ENCODE peak calls at places on chromosomes 5 and 9, in four cellular contexts. One of them, this sample, is unnamed.

GRCh38 chr9:99361827-99362226 is 139.7 kb downstream of the SEC61B start:
- DNase-seq in WTC11: peak
- DNase-seq in K562: no peak
- DNase-seq in HepG2: no peak
- DNase-seq in this sample: no peak

GRCh38 chr9:92764381-92764987 is at the start of gene BICD2:
- DNase-seq in WTC11: no peak
- DNase-seq in HepG2: no peak
- DNase-seq in K562: no peak
- DNase-seq in this sample: no peak

GRCh38 chr5:58060971-58061370 is 398.9 kb downstream of the PLK2 start:
- DNase-seq in HepG2: no peak
- DNase-seq in WTC11: no peak
- DNase-seq in K562: no peak
- DNase-seq in this sample: no peak

GRCh38 chr9:119283118-119283794 is 86.0 kb downstream of the BRINP1 start:
- DNase-seq in K562: no peak
- DNase-seq in WTC11: peak
- DNase-seq in HepG2: no peak
- DNase-seq in this sample: no peak

GRCh38 chr5:79973511-79973910 is 17.6 kb downstream of the MTX3 start:
- DNase-seq in WTC11: no peak
- DNase-seq in K562: no peak
- DNase-seq in HepG2: no peak
- DNase-seq in this sample: no peak

GRCh38 chr9:34085581-34086500 is 37.2 kb upstream of the UBAP2 start:
- DNase-seq in WTC11: no peak
- DNase-seq in K562: no peak
- DNase-seq in HepG2: no peak
- DNase-seq in this sample: no peak

GRCh38 chr5:99032234-99033013 is 103.6 kb upstream of the CHD1 start:
- DNase-seq in K562: peak
- DNase-seq in HepG2: peak
- DNase-seq in WTC11: peak
- DNase-seq in this sample: peak

GRCh38 chr9:114002986-114003740 is 74.9 kb downstream of the AMBP start:
- DNase-seq in HepG2: no peak
- DNase-seq in WTC11: peak
- DNase-seq in K562: no peak
- DNase-seq in this sample: no peak

DNA sequence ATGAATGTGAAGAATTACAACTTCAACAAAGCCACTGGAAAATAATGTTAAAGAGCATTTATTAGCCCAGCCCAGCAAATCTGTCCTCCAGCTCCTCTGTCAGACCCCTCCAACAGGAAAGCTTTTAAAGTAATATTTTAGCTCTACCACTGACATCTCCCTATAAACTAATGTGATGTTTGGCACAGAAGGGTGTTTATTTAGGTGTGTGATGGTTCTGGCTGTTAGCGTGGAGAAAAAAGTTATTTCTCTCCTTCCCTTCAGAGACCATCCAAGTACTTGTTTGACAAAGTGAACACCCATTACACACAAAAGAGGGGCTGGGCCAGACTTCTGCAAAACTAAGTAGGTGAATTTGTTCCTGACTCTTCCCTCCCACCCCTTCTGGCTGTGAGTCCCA is 111.9 kb upstream of the TARS1 start:
- DNase-seq in HepG2: no peak
- DNase-seq in WTC11: no peak
- DNase-seq in K562: no peak
- DNase-seq in this sample: no peak
- TF ChIP-seq HMGXB4 in HepG2: no peak
- TF ChIP-seq HMGXB4 in WTC11: no peak
- TF ChIP-seq HMGXB4 in K562: no peak
- TF ChIP-seq HMGXB4 in this sample: no peak

GRCh38 chr5:174799146-174799545 is 74.8 kb downstream of the MSX2 start:
- DNase-seq in WTC11: no peak
- DNase-seq in K562: no peak
- DNase-seq in HepG2: no peak
- DNase-seq in this sample: no peak
- TF ChIP-seq HMGXB4 in WTC11: no peak
- TF ChIP-seq HMGXB4 in K562: no peak
- TF ChIP-seq HMGXB4 in HepG2: no peak
- TF ChIP-seq HMGXB4 in this sample: no peak

GRCh38 chr5:112317866-112318265 is 101.2 kb downstream of the EPB41L4A start:
- DNase-seq in WTC11: no peak
- DNase-seq in K562: no peak
- DNase-seq in HepG2: no peak
- DNase-seq in this sample: no peak

GRCh38 chr5:112318346-112318745 is 100.7 kb downstream of the EPB41L4A start:
- DNase-seq in WTC11: no peak
- DNase-seq in K562: no peak
- DNase-seq in HepG2: no peak
- DNase-seq in this sample: no peak

GRCh38 chr5:112312810-112313209 is 106.3 kb downstream of the EPB41L4A start:
- DNase-seq in HepG2: no peak
- DNase-seq in WTC11: no peak
- DNase-seq in K562: no peak
- DNase-seq in this sample: peak

GRCh38 chr5:112316731-112317130 is 102.3 kb downstream of the EPB41L4A start:
- DNase-seq in WTC11: no peak
- DNase-seq in K562: no peak
- DNase-seq in HepG2: no peak
- DNase-seq in this sample: no peak

DNA sequence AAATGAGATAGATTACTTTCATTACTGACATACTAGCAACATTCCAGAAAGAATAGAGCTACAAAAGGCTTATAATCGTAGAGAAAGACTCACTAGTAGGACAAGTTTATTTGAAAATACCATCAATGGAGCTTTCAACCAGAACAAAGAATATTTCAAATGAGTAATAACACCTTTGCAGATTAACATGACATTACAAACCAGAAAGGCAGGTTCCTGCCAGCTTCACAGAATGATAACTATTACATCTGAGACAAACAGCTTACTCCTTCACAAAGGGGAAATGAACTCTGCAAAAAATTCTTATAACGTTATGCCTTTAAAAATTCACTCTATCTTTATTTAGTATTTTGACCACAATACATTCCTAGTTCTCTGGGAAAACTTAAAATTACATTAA is 103.1 kb downstream of the EPB41L4A start:
- DNase-seq in WTC11: no peak
- DNase-seq in HepG2: no peak
- DNase-seq in K562: no peak
- DNase-seq in this sample: no peak
- TF ChIP-seq HMGXB4 in WTC11: no peak
- TF ChIP-seq HMGXB4 in HepG2: no peak
- TF ChIP-seq HMGXB4 in K562: no peak
- TF ChIP-seq HMGXB4 in this sample: no peak

DNA sequence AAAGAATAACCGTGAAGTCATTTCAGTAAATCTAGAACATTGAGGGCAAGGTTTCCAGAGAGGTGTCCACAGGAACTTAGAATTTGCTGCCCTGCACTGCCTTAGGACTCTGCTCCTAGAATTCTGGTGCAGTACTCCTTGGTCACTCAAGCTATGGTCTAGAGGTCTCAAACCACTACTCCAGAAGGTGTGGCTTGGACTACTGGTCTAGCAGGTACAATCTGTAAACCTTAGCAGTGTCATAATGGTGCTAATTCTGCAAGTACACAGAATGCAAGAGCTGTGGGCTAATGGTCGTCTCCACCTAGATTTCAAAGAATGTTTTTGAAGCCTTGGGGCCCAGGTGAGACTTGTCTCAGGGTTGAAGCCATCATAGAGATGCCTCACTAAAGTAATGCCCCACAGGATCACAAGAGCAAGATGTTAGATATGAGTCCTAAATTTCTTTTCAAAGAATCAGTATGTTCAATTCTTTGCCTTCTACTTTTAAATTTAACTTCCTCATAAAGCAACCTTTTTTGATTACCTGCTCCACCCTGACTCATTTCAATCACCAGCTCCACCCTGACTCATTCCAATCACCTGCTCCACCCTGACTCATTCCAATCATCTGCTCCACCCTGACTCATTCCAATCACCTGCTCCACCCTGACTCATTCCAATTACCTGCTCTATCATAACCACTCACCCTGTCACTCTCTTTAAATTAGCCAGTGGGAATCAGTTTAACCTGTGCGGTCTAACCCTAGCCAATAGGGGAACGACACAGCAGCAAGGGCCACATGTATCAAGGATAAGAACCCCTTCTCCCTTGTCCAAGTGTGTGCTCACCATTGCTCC is 1111.8 kb upstream of the ACO1 start:
- DNase-seq in HepG2: no peak
- DNase-seq in WTC11: no peak
- DNase-seq in K562: no peak
- DNase-seq in this sample: no peak
- TF ChIP-seq HMGXB4 in HepG2: no peak
- TF ChIP-seq HMGXB4 in WTC11: no peak
- TF ChIP-seq HMGXB4 in K562: no peak
- TF ChIP-seq HMGXB4 in this sample: no peak